ENCODE peak calls at places on chromosomes 3 and 15, in four cellular contexts. X is HT1080, B is colonic mucosa, Q is HEK293T. J is an unnamed sample.

GRCh38 chr15:48644498-48644826 is 1.0 kb downstream of the FBN1 start:
- DNase-seq in Q (no peak), B (no peak), X (peak), J (no peak)

GRCh38 chr3:123338021-123338619 is 110.8 kb downstream of the ADCY5 start:
- DNase-seq in X (no peak), Q (no peak), B (peak), J (no peak)

GRCh38 chr3:140268103-140268502 is 333.1 kb downstream of the CLSTN2 start:
- DNase-seq in B (no peak), Q (no peak), X (no peak), J (no peak)

GRCh38 chr3:105791919-105792786 is 76.7 kb downstream of the CBLB start:
- DNase-seq in Q (no peak), X (peak), B (peak), J (no peak)

GRCh38 chr3:66075281-66075680 is 36.6 kb upstream of the MAGI1 start:
- DNase-seq in Q (no peak), B (no peak), X (peak), J (no peak)

GRCh38 chr3:71581981-71582611 is 1.4 kb downstream of the FOXP1 start:
- DNase-seq in X (peak), Q (peak), B (peak), J (peak)

GRCh38 chr15:70032509-70032908 is 65.2 kb downstream of the TLE3 start:
- DNase-seq in B (no peak), X (no peak), Q (no peak), J (no peak)

GRCh38 chr3:136942796-136943195 is 15.0 kb upstream of the IL20RB start:
- DNase-seq in B (no peak), X (no peak), Q (no peak), J (no peak)

GRCh38 chr15:20340331-20340811 is 201.2 kb downstream of the GOLGA6L6 start:
- DNase-seq in Q (no peak), B (no peak), X (no peak), J (peak)

GRCh38 chr3:58531956-58532355 is 5.0 kb downstream of the ACOX2 start:
- DNase-seq in X (peak), B (no peak), Q (no peak), J (no peak)

GRCh38 chr15:98866503-98866902 is 141.1 kb downstream of the PGPEP1L start:
- DNase-seq in X (peak), Q (no peak), B (no peak), J (no peak)

GRCh38 chr3:195248281-195248680 is 22.7 kb downstream of the XXYLT1 start:
- DNase-seq in X (peak), B (no peak), Q (no peak), J (no peak)

GRCh38 chr3:130963878-130964277 is 62.7 kb downstream of the ASTE1 start:
- DNase-seq in B (no peak), Q (no peak), X (peak), J (no peak)

GRCh38 chr15:70399204-70399603 is 301.5 kb upstream of the TLE3 start:
- DNase-seq in Q (no peak), B (no peak), X (no peak), J (no peak)

GRCh38 chr15:70535955-70536338 is 227.4 kb downstream of the UACA start:
- DNase-seq in B (peak), Q (no peak), X (no peak), J (no peak)

GRCh38 chr15:89358435-89358754 is 23.8 kb upstream of the POLG start:
- DNase-seq in Q (no peak), B (no peak), X (no peak), J (no peak)

GRCh38 chr3:123832712-123833397 is 51.3 kb downstream of the MYLK start:
- DNase-seq in Q (no peak), X (no peak), B (no peak), J (no peak)

GRCh38 chr15:38208779-38209178 is 43.9 kb upstream of the SPRED1 start:
- DNase-seq in Q (no peak), X (no peak), B (no peak), J (no peak)

GRCh38 chr3:167450675-167451074 is 23.2 kb downstream of the SERPINI2 start:
- DNase-seq in X (no peak), Q (no peak), B (no peak), J (no peak)

GRCh38 chr15:64122936-64123351 is 27.2 kb downstream of the SNX1 start:
- DNase-seq in Q (no peak), X (no peak), B (no peak), J (no peak)

GRCh38 chr15:25532269-25532668 is 93.4 kb upstream of the UBE3A start:
- DNase-seq in X (no peak), Q (no peak), B (no peak), J (no peak)

GRCh38 chr3:188126931-188127330 is 27.0 kb upstream of the LPP start:
- DNase-seq in X (no peak), Q (no peak), B (no peak), J (no peak)